ENCODE peak calls at places on chromosomes 1 and 21, in nine cellular contexts. One of them, this sample, is unnamed.
A peak's percentile ranks its signal among the peaks of the same experiment; 100 is the strongest.

GRCh38 chr1:154746620-154747299 is 123.3 kb downstream of the KCNN3 start:
- DNase-seq in thoracic aorta: no peak
- DNase-seq in naive thymus-derived CD4-positive, alpha-beta T cell: no peak
- DNase-seq in H7: no peak
- DNase-seq in aorta: no peak
- DNase-seq in AG04449: no peak
- DNase-seq in CD4-positive, alpha-beta memory T cell: no peak
- DNase-seq in Peyer's patch: no peak
- DNase-seq in HCT116: no peak
- DNase-seq in this sample: no peak

GRCh38 chr1:66557157-66557556 is 23.2 kb downstream of the SGIP1 start:
- DNase-seq in naive thymus-derived CD4-positive, alpha-beta T cell: no peak
- DNase-seq in HCT116: no peak
- DNase-seq in CD4-positive, alpha-beta memory T cell: no peak
- DNase-seq in aorta: no peak
- DNase-seq in thoracic aorta: no peak
- DNase-seq in AG04449: peak; percentile 44
- DNase-seq in Peyer's patch: no peak
- DNase-seq in H7: no peak
- DNase-seq in this sample: no peak

GRCh38 chr1:226201029-226201593 is 14.6 kb upstream of the ACBD3 start:
- DNase-seq in thoracic aorta: no peak
- DNase-seq in H7: peak; percentile 78
- DNase-seq in AG04449: no peak
- DNase-seq in naive thymus-derived CD4-positive, alpha-beta T cell: no peak
- DNase-seq in Peyer's patch: no peak
- DNase-seq in HCT116: peak; percentile 13
- DNase-seq in CD4-positive, alpha-beta memory T cell: no peak
- DNase-seq in aorta: no peak
- DNase-seq in this sample: no peak

GRCh38 chr1:145893306-145894055 is 7.8 kb upstream of the ANKRD35 start:
- DNase-seq in CD4-positive, alpha-beta memory T cell: no peak
- DNase-seq in thoracic aorta: no peak
- DNase-seq in aorta: no peak
- DNase-seq in Peyer's patch: no peak
- DNase-seq in HCT116: no peak
- DNase-seq in naive thymus-derived CD4-positive, alpha-beta T cell: no peak
- DNase-seq in AG04449: no peak
- DNase-seq in H7: no peak
- DNase-seq in this sample: no peak

GRCh38 chr1:209899948-209900347 is 38.1 kb upstream of the SYT14 start:
- DNase-seq in thoracic aorta: no peak
- DNase-seq in aorta: no peak
- DNase-seq in CD4-positive, alpha-beta memory T cell: no peak
- DNase-seq in H7: peak; percentile 80
- DNase-seq in Peyer's patch: no peak
- DNase-seq in AG04449: no peak
- DNase-seq in HCT116: peak; percentile 22
- DNase-seq in naive thymus-derived CD4-positive, alpha-beta T cell: no peak
- DNase-seq in this sample: peak; percentile 57

GRCh38 chr1:33161061-33161681 is 20.7 kb downstream of the TRIM62 start:
- DNase-seq in AG04449: no peak
- DNase-seq in HCT116: no peak
- DNase-seq in CD4-positive, alpha-beta memory T cell: no peak
- DNase-seq in naive thymus-derived CD4-positive, alpha-beta T cell: no peak
- DNase-seq in Peyer's patch: no peak
- DNase-seq in H7: peak; percentile 82
- DNase-seq in aorta: peak; percentile 62
- DNase-seq in thoracic aorta: no peak
- DNase-seq in this sample: no peak

GRCh38 chr1:24385160-24385939 is 28.2 kb downstream of the STPG1 start:
- DNase-seq in HCT116: no peak
- DNase-seq in thoracic aorta: no peak
- DNase-seq in aorta: no peak
- DNase-seq in naive thymus-derived CD4-positive, alpha-beta T cell: peak; percentile 33
- DNase-seq in Peyer's patch: no peak
- DNase-seq in CD4-positive, alpha-beta memory T cell: no peak
- DNase-seq in H7: peak; percentile 59
- DNase-seq in AG04449: no peak
- DNase-seq in this sample: peak; percentile 25

GRCh38 chr1:209648931-209649776 is 3.1 kb downstream of the LAMB3 start:
- DNase-seq in Peyer's patch: no peak
- DNase-seq in aorta: peak; percentile 70
- DNase-seq in HCT116: peak; percentile 89
- DNase-seq in CD4-positive, alpha-beta memory T cell: no peak
- DNase-seq in H7: no peak
- DNase-seq in naive thymus-derived CD4-positive, alpha-beta T cell: no peak
- DNase-seq in thoracic aorta: no peak
- DNase-seq in AG04449: peak; percentile 75
- DNase-seq in this sample: no peak

GRCh38 chr1:52037402-52037814 is 3.8 kb upstream of the KTI12 start:
- DNase-seq in aorta: no peak
- DNase-seq in Peyer's patch: no peak
- DNase-seq in H7: no peak
- DNase-seq in CD4-positive, alpha-beta memory T cell: no peak
- DNase-seq in naive thymus-derived CD4-positive, alpha-beta T cell: no peak
- DNase-seq in thoracic aorta: no peak
- DNase-seq in AG04449: no peak
- DNase-seq in HCT116: no peak
- DNase-seq in this sample: no peak

GRCh38 chr1:110163591-110163990 is 13.3 kb downstream of the SLC6A17 start:
- DNase-seq in aorta: no peak
- DNase-seq in Peyer's patch: no peak
- DNase-seq in thoracic aorta: no peak
- DNase-seq in naive thymus-derived CD4-positive, alpha-beta T cell: no peak
- DNase-seq in CD4-positive, alpha-beta memory T cell: no peak
- DNase-seq in AG04449: no peak
- DNase-seq in HCT116: no peak
- DNase-seq in H7: peak; percentile 56
- DNase-seq in this sample: no peak

GRCh38 chr1:37143818-37144217 is 109.5 kb upstream of the GRIK3 start:
- DNase-seq in CD4-positive, alpha-beta memory T cell: no peak
- DNase-seq in Peyer's patch: no peak
- DNase-seq in HCT116: no peak
- DNase-seq in H7: peak; percentile 72
- DNase-seq in AG04449: no peak
- DNase-seq in thoracic aorta: no peak
- DNase-seq in aorta: no peak
- DNase-seq in naive thymus-derived CD4-positive, alpha-beta T cell: no peak
- DNase-seq in this sample: no peak

GRCh38 chr1:155910621-155911121 is 478 bp downstream of the RIT1 start:
- DNase-seq in HCT116: no peak
- DNase-seq in naive thymus-derived CD4-positive, alpha-beta T cell: peak; percentile 28
- DNase-seq in aorta: no peak
- DNase-seq in CD4-positive, alpha-beta memory T cell: peak; percentile 24
- DNase-seq in H7: peak; percentile 66
- DNase-seq in Peyer's patch: no peak
- DNase-seq in thoracic aorta: no peak
- DNase-seq in AG04449: no peak
- DNase-seq in this sample: no peak

GRCh38 chr1:145997156-145998023 is 1.0 kb upstream of the TXNIP start:
- DNase-seq in CD4-positive, alpha-beta memory T cell: peak; percentile 78
- DNase-seq in AG04449: no peak
- DNase-seq in thoracic aorta: no peak
- DNase-seq in Peyer's patch: peak; percentile 91
- DNase-seq in H7: peak; percentile 35
- DNase-seq in HCT116: no peak
- DNase-seq in aorta: peak; percentile 59
- DNase-seq in naive thymus-derived CD4-positive, alpha-beta T cell: peak; percentile 83
- DNase-seq in this sample: no peak

GRCh38 chr1:150895618-150896017 is 8.7 kb downstream of the CTXND2 start:
- DNase-seq in naive thymus-derived CD4-positive, alpha-beta T cell: no peak
- DNase-seq in H7: no peak
- DNase-seq in Peyer's patch: no peak
- DNase-seq in CD4-positive, alpha-beta memory T cell: no peak
- DNase-seq in HCT116: peak; percentile 58
- DNase-seq in AG04449: no peak
- DNase-seq in aorta: no peak
- DNase-seq in thoracic aorta: no peak
- DNase-seq in this sample: no peak

GRCh38 chr1:40663324-40664166 is 1.9 kb downstream of the RIMS3 start:
- DNase-seq in aorta: no peak
- DNase-seq in Peyer's patch: no peak
- DNase-seq in H7: peak; percentile 61
- DNase-seq in AG04449: no peak
- DNase-seq in CD4-positive, alpha-beta memory T cell: no peak
- DNase-seq in thoracic aorta: no peak
- DNase-seq in naive thymus-derived CD4-positive, alpha-beta T cell: no peak
- DNase-seq in HCT116: no peak
- DNase-seq in this sample: no peak

GRCh38 chr1:150619576-150620509 is 9.6 kb downstream of the ENSA start:
- DNase-seq in aorta: no peak
- DNase-seq in naive thymus-derived CD4-positive, alpha-beta T cell: peak; percentile 18
- DNase-seq in CD4-positive, alpha-beta memory T cell: no peak
- DNase-seq in AG04449: no peak
- DNase-seq in Peyer's patch: no peak
- DNase-seq in H7: peak; percentile 36
- DNase-seq in thoracic aorta: no peak
- DNase-seq in HCT116: no peak
- DNase-seq in this sample: no peak

GRCh38 chr1:100538935-100539835 is 1.2 kb downstream of the GPR88 start:
- DNase-seq in HCT116: no peak
- DNase-seq in aorta: peak; percentile 50
- DNase-seq in naive thymus-derived CD4-positive, alpha-beta T cell: no peak
- DNase-seq in H7: peak; percentile 84
- DNase-seq in CD4-positive, alpha-beta memory T cell: peak; percentile 40
- DNase-seq in AG04449: no peak
- DNase-seq in Peyer's patch: no peak
- DNase-seq in thoracic aorta: no peak
- DNase-seq in this sample: no peak

GRCh38 chr1:247447162-247447909 is 10.6 kb downstream of the OR2B11 start:
- DNase-seq in Peyer's patch: no peak
- DNase-seq in HCT116: no peak
- DNase-seq in AG04449: no peak
- DNase-seq in naive thymus-derived CD4-positive, alpha-beta T cell: no peak
- DNase-seq in aorta: no peak
- DNase-seq in thoracic aorta: no peak
- DNase-seq in H7: no peak
- DNase-seq in CD4-positive, alpha-beta memory T cell: no peak
- DNase-seq in this sample: no peak
- H3K4me3 ChIP-seq in Peyer's patch: no peak overlapping the region
- H3K4me3 ChIP-seq in HCT116: peak overlapping the region; percentile 34
- H3K4me3 ChIP-seq in AG04449: no peak overlapping the region
- H3K4me3 ChIP-seq in naive thymus-derived CD4-positive, alpha-beta T cell: no peak overlapping the region
- H3K4me3 ChIP-seq in aorta: no peak overlapping the region
- H3K4me3 ChIP-seq in thoracic aorta: peak overlapping the region; percentile 77
- H3K4me3 ChIP-seq in H7: no peak overlapping the region
- H3K4me3 ChIP-seq in CD4-positive, alpha-beta memory T cell: no peak overlapping the region
- H3K4me3 ChIP-seq in this sample: no peak overlapping the region

DNA sequence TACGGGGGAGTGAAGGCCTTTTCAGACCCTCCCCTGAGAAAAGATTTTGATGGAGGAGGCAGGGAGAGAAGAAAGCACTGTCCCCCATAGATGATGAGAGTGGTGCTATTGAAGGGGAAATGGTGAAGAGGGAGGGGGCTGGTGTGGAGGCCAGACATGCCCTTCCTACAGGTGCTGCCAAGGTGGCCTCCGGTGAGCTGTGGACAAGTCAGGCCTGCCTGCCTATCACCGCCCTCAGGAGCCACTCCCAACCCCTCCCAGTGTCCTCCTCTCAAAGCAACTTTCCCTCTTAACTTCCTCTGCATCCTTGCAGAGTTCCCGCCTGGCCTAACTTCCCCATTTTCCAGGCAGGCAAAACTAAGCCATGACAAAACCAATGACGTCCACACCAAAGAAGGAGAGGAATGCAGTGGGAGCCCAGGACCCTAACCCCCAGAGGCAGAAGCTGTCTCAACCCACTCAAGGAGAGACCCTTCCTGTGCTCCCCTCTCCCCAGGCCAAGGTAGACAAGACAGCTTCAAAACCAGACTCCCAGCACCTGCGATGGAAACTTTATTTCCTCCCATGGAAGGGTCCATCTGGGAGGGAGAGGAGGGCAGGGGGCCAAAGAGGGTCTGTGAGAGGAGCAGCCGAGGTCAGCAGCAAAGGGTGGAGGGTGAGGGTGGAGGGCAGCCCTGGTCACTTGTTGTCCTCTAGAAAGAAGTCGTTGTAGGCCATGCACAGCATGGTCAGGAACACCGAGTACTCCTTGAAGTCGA is 1.0 kb upstream of the S100A6 start:
- DNase-seq in HCT116: no peak
- DNase-seq in H7: no peak
- DNase-seq in Peyer's patch: no peak
- DNase-seq in naive thymus-derived CD4-positive, alpha-beta T cell: no peak
- DNase-seq in thoracic aorta: no peak
- DNase-seq in CD4-positive, alpha-beta memory T cell: no peak
- DNase-seq in AG04449: no peak
- DNase-seq in aorta: peak; percentile 60
- DNase-seq in this sample: no peak
- H3K4me3 ChIP-seq in HCT116: peak overlapping the region; percentile 89
- H3K4me3 ChIP-seq in H7: no peak overlapping the region
- H3K4me3 ChIP-seq in Peyer's patch: peak overlapping the region; percentile 77
- H3K4me3 ChIP-seq in naive thymus-derived CD4-positive, alpha-beta T cell: peak overlapping the region; percentile 80
- H3K4me3 ChIP-seq in thoracic aorta: peak overlapping the region; percentile 89
- H3K4me3 ChIP-seq in CD4-positive, alpha-beta memory T cell: peak overlapping the region; percentile 67
- H3K4me3 ChIP-seq in AG04449: peak overlapping the region; percentile 99
- H3K4me3 ChIP-seq in aorta: no peak overlapping the region
- H3K4me3 ChIP-seq in this sample: no peak overlapping the region

DNA sequence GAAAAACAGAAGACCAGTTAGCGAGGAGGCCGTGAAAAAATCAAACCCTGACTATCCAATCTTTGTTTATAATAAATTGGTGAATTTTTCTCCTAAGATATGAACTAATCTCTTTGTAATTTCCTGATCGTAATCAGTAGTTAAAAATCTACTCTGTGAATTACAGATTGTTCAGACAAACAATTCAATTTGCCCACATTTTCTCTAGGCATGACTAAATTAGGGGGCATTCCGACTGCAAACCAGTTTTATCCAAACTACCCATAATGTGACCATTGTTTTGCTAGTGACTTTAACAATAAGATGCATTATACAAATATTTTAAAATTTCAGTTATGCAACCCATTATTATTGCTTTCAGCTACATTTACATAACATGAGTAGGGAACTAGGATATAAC is 546.9 kb upstream of the ADAMTS5 start:
- DNase-seq in CD4-positive, alpha-beta memory T cell: no peak
- DNase-seq in HCT116: no peak
- DNase-seq in AG04449: no peak
- DNase-seq in thoracic aorta: no peak
- DNase-seq in aorta: no peak
- DNase-seq in H7: no peak
- DNase-seq in naive thymus-derived CD4-positive, alpha-beta T cell: no peak
- DNase-seq in Peyer's patch: no peak
- DNase-seq in this sample: no peak
- H3K4me3 ChIP-seq in CD4-positive, alpha-beta memory T cell: no peak overlapping the region
- H3K4me3 ChIP-seq in HCT116: no peak overlapping the region
- H3K4me3 ChIP-seq in AG04449: no peak overlapping the region
- H3K4me3 ChIP-seq in thoracic aorta: no peak overlapping the region
- H3K4me3 ChIP-seq in aorta: no peak overlapping the region
- H3K4me3 ChIP-seq in H7: no peak overlapping the region
- H3K4me3 ChIP-seq in naive thymus-derived CD4-positive, alpha-beta T cell: no peak overlapping the region
- H3K4me3 ChIP-seq in Peyer's patch: no peak overlapping the region
- H3K4me3 ChIP-seq in this sample: no peak overlapping the region

DNA sequence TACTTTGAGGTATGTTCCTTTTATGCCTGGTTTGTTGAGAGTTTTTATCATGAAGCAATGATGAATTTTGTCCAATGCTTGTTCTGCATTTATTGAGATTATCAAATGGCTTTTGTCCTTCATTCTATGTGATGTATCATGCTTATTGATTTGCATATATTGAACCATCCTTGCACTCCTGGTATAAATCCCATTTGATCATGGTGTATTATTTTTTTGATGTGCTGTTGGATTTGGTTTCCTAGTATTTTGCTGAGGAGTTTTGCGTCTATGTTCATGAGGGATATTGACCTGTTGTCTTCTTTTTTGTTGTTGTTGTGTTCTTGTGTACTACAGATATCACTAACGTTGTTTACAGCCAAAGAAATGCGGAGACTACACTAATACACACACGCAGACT is 4.1 kb downstream of the DNAH14 start:
- DNase-seq in AG04449: no peak
- DNase-seq in Peyer's patch: no peak
- DNase-seq in CD4-positive, alpha-beta memory T cell: no peak
- DNase-seq in thoracic aorta: no peak
- DNase-seq in aorta: no peak
- DNase-seq in HCT116: no peak
- DNase-seq in H7: no peak
- DNase-seq in naive thymus-derived CD4-positive, alpha-beta T cell: no peak
- DNase-seq in this sample: no peak
- H3K4me3 ChIP-seq in AG04449: no peak overlapping the region
- H3K4me3 ChIP-seq in Peyer's patch: no peak overlapping the region
- H3K4me3 ChIP-seq in CD4-positive, alpha-beta memory T cell: no peak overlapping the region
- H3K4me3 ChIP-seq in thoracic aorta: no peak overlapping the region
- H3K4me3 ChIP-seq in aorta: no peak overlapping the region
- H3K4me3 ChIP-seq in HCT116: no peak overlapping the region
- H3K4me3 ChIP-seq in H7: no peak overlapping the region
- H3K4me3 ChIP-seq in naive thymus-derived CD4-positive, alpha-beta T cell: no peak overlapping the region
- H3K4me3 ChIP-seq in this sample: no peak overlapping the region